ENCODE peak calls at places on chromosomes 6 and 20, in nine cellular contexts. I, E, V, F, N, H, Z, P and D are unnamed samples.

GRCh38 chr6:96742702-96743101 is 94.6 kb downstream of the GPR63 start:
- DNase-seq in P (no peak), Z (no peak), I (no peak), F (no peak), H (no peak), E (no peak), N (no peak), V (no peak), D (no peak)

GRCh38 chr20:39429716-39430115 is 467.6 kb downstream of the DHX35 start:
- DNase-seq in P (no peak), I (no peak), N (no peak), E (no peak), F (no peak), V (no peak), Z (peak), H (no peak), D (no peak)

GRCh38 chr20:40679119-40679637 is 9.9 kb downstream of the MAFB start:
- DNase-seq in Z (no peak), V (no peak), E (no peak), I (no peak), H (no peak), N (no peak), F (no peak), P (no peak), D (no peak)

GRCh38 chr20:49424536-49424935 is 57.9 kb downstream of the KCNB1 start:
- DNase-seq in P (no peak), V (no peak), I (peak), Z (no peak), F (no peak), H (no peak), E (no peak), N (no peak), D (no peak)

GRCh38 chr6:130324657-130325056 is 41.2 kb upstream of the TMEM200A start:
- DNase-seq in H (no peak), E (peak), N (no peak), P (no peak), V (no peak), I (no peak), F (no peak), Z (no peak), D (no peak)

GRCh38 chr6:17725083-17725482 is 18.4 kb upstream of the NUP153 start:
- DNase-seq in N (no peak), Z (peak), H (no peak), V (no peak), E (peak), P (no peak), F (no peak), I (peak), D (no peak)

GRCh38 chr6:68726307-68726706 is 91.2 kb downstream of the ADGRB3 start:
- DNase-seq in N (no peak), E (no peak), F (no peak), I (no peak), P (no peak), V (no peak), H (no peak), Z (no peak), D (no peak)

GRCh38 chr6:43630980-43631619 is 2.0 kb upstream of the GTPBP2 start:
- DNase-seq in F (no peak), I (no peak), P (no peak), V (no peak), H (no peak), N (no peak), E (no peak), Z (no peak), D (no peak)

GRCh38 chr20:10288954-10289646 is 70.5 kb downstream of the SNAP25 start:
- DNase-seq in Z (no peak), H (no peak), P (no peak), I (no peak), V (no peak), E (no peak), N (no peak), F (no peak), D (no peak)

GRCh38 chr6:34115396-34116314 is 30.2 kb downstream of the GRM4 start:
- DNase-seq in I (no peak), N (no peak), V (no peak), Z (no peak), P (no peak), E (peak), F (peak), H (peak), D (no peak)

GRCh38 chr20:35329435-35330139 is 37.4 kb upstream of the FAM83C start:
- DNase-seq in H (no peak), N (no peak), F (no peak), I (no peak), Z (peak), V (peak), P (no peak), E (no peak), D (no peak)

GRCh38 chr6:12163149-12163548 is 127.0 kb upstream of the EDN1 start:
- DNase-seq in F (no peak), N (no peak), V (no peak), P (peak), Z (no peak), E (no peak), I (no peak), H (peak), D (no peak)

GRCh38 chr6:119848706-119849105 is 499.1 kb upstream of the MAN1A1 start:
- DNase-seq in P (no peak), N (no peak), V (no peak), H (no peak), F (no peak), E (no peak), I (no peak), Z (no peak), D (no peak)

GRCh38 chr6:158663465-158664167 is 13.8 kb downstream of the SYTL3 start:
- DNase-seq in Z (peak), F (no peak), N (no peak), V (no peak), E (no peak), P (no peak), H (no peak), I (no peak), D (no peak)

GRCh38 chr6:163170294-163170883 is 244.1 kb upstream of the QKI start:
- DNase-seq in V (no peak), Z (peak), H (peak), P (no peak), N (no peak), E (no peak), F (no peak), I (no peak), D (peak)

GRCh38 chr20:46215913-46216707 is 92.2 kb downstream of the CDH22 start:
- DNase-seq in Z (peak), N (no peak), P (no peak), F (no peak), E (peak), H (no peak), I (no peak), V (no peak), D (no peak)